ENCODE peak calls at places on chromosomes 7 and 10, in four cellular contexts. B is right cardiac atrium; E is HCT116; H is activated T-cell treated with anti-CD3 and anti-CD28 coated beads, Interleukin-2, amount 50 U/mL, for 4 hours. I is an unnamed sample.

GRCh38 chr10:74529205-74529604 is 297.2 kb upstream of the KAT6B start:
- ATAC-seq in E (no peak), B (no peak), H (no peak), I (no peak)

GRCh38 chr7:4189151-4189570 is 492.9 kb upstream of the FOXK1 start:
- ATAC-seq in H (no peak), E (no peak), B (peak; percentile 81), I (no peak)

GRCh38 chr7:91940572-91941341 is at the start of gene AKAP9:
- ATAC-seq in B (peak; percentile 97), H (peak; percentile 92), E (peak; percentile 98), I (peak; percentile 94)

GRCh38 chr10:5958680-5959079 is 18.7 kb downstream of the IL15RA start:
- ATAC-seq in E (no peak), H (no peak), B (no peak), I (no peak)

GRCh38 chr7:87414400-87415188 is 60.9 kb downstream of the ABCB4 start:
- ATAC-seq in B (no peak), E (no peak), H (no peak), I (peak; percentile 9)

GRCh38 chr10:84156768-84157167 is 16.8 kb upstream of the GPR15LG start:
- ATAC-seq in E (no peak), H (peak; percentile 98), B (peak; percentile 52), I (peak; percentile 94)

GRCh38 chr7:18503068-18503859 is 7.7 kb downstream of the HDAC9 start:
- ATAC-seq in B (no peak), H (no peak), E (no peak), I (no peak)

GRCh38 chr7:73570521-73570920 is 7.9 kb downstream of the TBL2 start:
- ATAC-seq in E (no peak), H (no peak), B (no peak), I (no peak)

GRCh38 chr7:55158983-55159382 is 140.2 kb downstream of the EGFR start:
- ATAC-seq in B (peak; percentile 12), H (no peak), E (no peak), I (no peak)

GRCh38 chr10:106996510-106996909 is 168.0 kb downstream of the SORCS1 start:
- ATAC-seq in H (no peak), B (no peak), E (no peak), I (no peak)

GRCh38 chr10:14481752-14482151 is 151.0 kb upstream of the FRMD4A start:
- ATAC-seq in E (no peak), B (no peak), H (no peak), I (no peak)

GRCh38 chr7:91892099-91892788 is 11.7 kb upstream of the MTERF1 start:
- ATAC-seq in H (no peak), B (no peak), E (peak; percentile 58), I (no peak)

GRCh38 chr7:115475774-115476407 is 554.0 kb downstream of the MDFIC start:
- ATAC-seq in B (no peak), H (peak; percentile 41), E (no peak), I (peak; percentile 57)

GRCh38 chr10:79244841-79245504 is 102.3 kb upstream of the PPIF start:
- ATAC-seq in E (no peak), H (no peak), B (no peak), I (no peak)

GRCh38 chr10:61765176-61766087 is 102.7 kb downstream of the CABCOCO1 start:
- ATAC-seq in H (no peak), E (no peak), B (no peak), I (no peak)

GRCh38 chr10:421170-421569 is 268.3 kb downstream of the DIP2C start:
- ATAC-seq in E (no peak), B (no peak), H (no peak), I (no peak)

GRCh38 chr10:123608047-123608446 is 58.1 kb upstream of the GPR26 start:
- ATAC-seq in E (no peak), B (no peak), H (no peak), I (no peak)

GRCh38 chr10:100382553-100382952 is 35.5 kb downstream of the SCD start:
- ATAC-seq in E (no peak), B (no peak), H (no peak), I (no peak)

GRCh38 chr7:47444376-47445098 is 137.4 kb downstream of the TNS3 start:
- ATAC-seq in H (no peak), B (no peak), E (peak; percentile 76), I (no peak)

GRCh38 chr7:30572212-30572839 is 22.4 kb upstream of the GARS1 start:
- ATAC-seq in E (no peak), B (no peak), H (no peak), I (peak; percentile 37)

GRCh38 chr10:76329891-76330575 is 898.6 kb downstream of the LRMDA start:
- ATAC-seq in E (no peak), B (no peak), H (no peak), I (no peak)

GRCh38 chr7:51263631-51264484 is 52.8 kb downstream of the COBL start:
- ATAC-seq in E (peak; percentile 73), B (peak; percentile 80), H (no peak), I (no peak)

GRCh38 chr7:3950249-3950648 is 649.2 kb downstream of the SDK1 start:
- ATAC-seq in E (no peak), B (no peak), H (no peak), I (no peak)

GRCh38 chr7:28591275-28591674 is 179.0 kb downstream of the CREB5 start:
- ATAC-seq in H (no peak), E (no peak), B (no peak), I (no peak)

GRCh38 chr7:66050990-66051424 is 24.6 kb upstream of the ASL start:
- ATAC-seq in H (no peak), B (peak; percentile 71), E (no peak), I (no peak)

GRCh38 chr7:134995239-134996096 is 9.2 kb downstream of the AGBL3 start:
- ATAC-seq in E (no peak), B (no peak), H (peak; percentile 46), I (no peak)

GRCh38 chr7:157751951-157752673 is 415.3 kb downstream of the DNAJB6 start:
- ATAC-seq in B (no peak), H (no peak), E (no peak), I (no peak)

GRCh38 chr10:34109481-34109880 is 705.6 kb downstream of the PARD3 start:
- ATAC-seq in B (peak; percentile 66), H (no peak), E (no peak), I (no peak)

I was measured in activated T-helper 17 cell treated with anti-CD3 and anti-CD28 coated beads, Interleukin-2, amount 50 U/mL, for 72 hours.